ENCODE peak calls at places on chromosome 21, in seven cellular contexts. F is naive thymus-derived CD4-positive, alpha-beta T cell; T is CD4-positive, alpha-beta T cell; I is spleen; R is heart left ventricle; J is SJSA1; U is cardiac muscle cell. D is an unnamed sample. For H3K9me3, the result is how much of the 10 kb centered on the place peaks cover.

GRCh38 chr21:15138475-15138874 is 73.7 kb upstream of the NRIP1 start:
- DNase-seq in R (no peak), T (no peak), J (no peak), U (no peak), F (no peak), I (no peak), D (no peak)

GRCh38 chr21:29342394-29342957 is 43.8 kb downstream of the BACH1 start:
- DNase-seq in U (no peak), F (peak), R (peak), T (no peak), J (peak), I (no peak), D (no peak)

GRCh38 chr21:36859744-36860501 is 106.5 kb downstream of the HLCS start:
- DNase-seq in F (no peak), I (peak), R (peak), J (peak), U (peak), T (no peak), D (no peak)

GRCh38 chr21:16587671-16588379 is 858.0 kb downstream of the USP25 start:
- DNase-seq in F (no peak), J (no peak), U (no peak), R (peak), T (no peak), I (no peak), D (no peak)

GRCh38 chr21:39451332-39452206 is at the start of gene SH3BGR:
- DNase-seq in F (no peak), I (no peak), U (peak), T (no peak), R (peak), J (no peak), D (no peak)

GRCh38 chr21:34204481-34205439 is 131.4 kb downstream of the MRPS6 start:
- DNase-seq in I (no peak), U (no peak), R (no peak), T (no peak), J (no peak), F (no peak), D (no peak)

GRCh38 chr21:25938673-25939395 is 204.1 kb downstream of the GABPA start:
- DNase-seq in R (no peak), I (no peak), U (peak), F (no peak), J (no peak), T (no peak), D (no peak)

GRCh38 chr21:38814126-38815059 is 8.7 kb downstream of the ETS2 start:
- DNase-seq in T (no peak), U (no peak), J (no peak), F (no peak), R (no peak), I (no peak), D (no peak)

GRCh38 chr21:29235714-29236197 is 63.0 kb upstream of the BACH1 start:
- DNase-seq in F (no peak), T (no peak), I (no peak), U (no peak), R (no peak), J (no peak), D (no peak)

GRCh38 chr21:40671721-40672120 is 175.2 kb downstream of the DSCAM start:
- DNase-seq in U (no peak), I (no peak), R (no peak), J (no peak), T (no peak), F (no peak), D (no peak)

GRCh38 chr21:14076143-14076806 is 134.5 kb downstream of the LIPI start:
- DNase-seq in J (peak), F (no peak), I (no peak), U (no peak), R (no peak), T (no peak), D (no peak)

GRCh38 chr21:17002628-17003027 is 510.2 kb upstream of the CXADR start:
- DNase-seq in R (no peak), I (no peak), J (no peak), T (no peak), U (no peak), F (no peak), D (no peak)

GRCh38 chr21:33028271-33028670 is 2.5 kb downstream of the OLIG2 start:
- DNase-seq in I (no peak), J (no peak), T (no peak), F (no peak), R (no peak), U (no peak), D (no peak)

GRCh38 chr21:17763286-17764037 is 55.7 kb downstream of the C21orf91 start:
- DNase-seq in R (no peak), T (no peak), F (no peak), I (no peak), U (no peak), J (no peak), D (no peak)

GRCh38 chr21:10639123-10639522 is 117.7 kb downstream of the TPTE start:
- DNase-seq in R (no peak), U (no peak), F (no peak), T (no peak), I (no peak), J (no peak), D (no peak)
- H3K9me3 ChIP-seq in R (half or more), U (under half), F (under half), T (under half), I (under half), J (under half), D (under half)

GRCh38 chr21:43957128-43957571 is 55.0 kb upstream of the TRAPPC10 start:
- DNase-seq in I (no peak), R (no peak), F (no peak), J (no peak), U (no peak), T (no peak), D (no peak)
- H3K9me3 ChIP-seq in I (under half), R (under half), F (under half), J (under half), U (under half), T (under half), D (under half)

GRCh38 chr21:22827422-22827821 is 1829.2 kb downstream of the NCAM2 start:
- DNase-seq in T (no peak), U (no peak), J (no peak), F (no peak), R (no peak), I (no peak), D (no peak)
- H3K9me3 ChIP-seq in T (under half), U (under half), J (under half), F (under half), R (under half), I (under half), D (under half)

DNA sequence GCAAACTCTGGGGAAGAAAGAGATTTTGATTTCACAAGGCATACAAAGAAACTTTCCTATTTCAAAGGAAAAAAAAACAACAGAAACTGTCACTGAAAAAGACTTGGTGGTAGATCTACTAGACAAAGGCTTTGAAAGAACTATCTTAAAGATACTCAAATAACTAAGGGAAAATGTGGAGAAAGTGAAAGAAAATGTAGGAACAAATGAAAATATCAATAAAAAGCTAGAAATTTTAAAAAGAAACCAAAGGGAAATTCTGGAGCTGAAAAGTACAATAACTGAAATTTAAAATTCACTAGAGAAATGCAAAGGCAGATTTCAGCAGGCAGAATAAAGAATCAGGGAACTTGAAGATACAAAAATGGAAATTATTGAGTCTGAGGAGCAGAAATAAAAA is 6.2 kb downstream of the COL6A2 start:
- DNase-seq in R (no peak), U (no peak), I (no peak), F (no peak), T (no peak), J (no peak), D (no peak)
- H3K9me3 ChIP-seq in R (under half), U (under half), I (half or more), F (under half), T (under half), J (under half), D (under half)

GRCh38 chr21:21973806-21974205 is 975.6 kb downstream of the NCAM2 start:
- DNase-seq in R (no peak), T (no peak), J (no peak), I (no peak), U (peak), F (no peak), D (no peak)
- H3K9me3 ChIP-seq in R (under half), T (under half), J (under half), I (under half), U (under half), F (under half), D (under half)

DNA sequence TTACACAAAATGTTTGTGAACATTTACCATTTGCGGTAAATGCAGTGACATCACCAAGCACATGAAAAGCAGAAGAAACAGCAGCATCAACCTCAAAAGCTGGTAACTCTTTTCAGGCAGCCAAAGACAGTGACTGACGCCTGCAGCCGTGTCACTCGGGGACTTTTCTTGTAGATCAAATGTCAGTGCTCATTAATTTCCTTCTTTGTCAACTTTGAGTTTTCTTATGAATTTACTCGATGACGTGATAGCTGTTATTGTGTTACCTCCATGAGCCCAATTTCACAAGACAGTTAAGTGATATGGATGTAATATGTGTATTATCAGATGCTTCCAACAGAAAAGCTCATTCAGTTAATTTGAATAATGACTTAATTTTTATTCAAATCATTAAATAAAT is 92.4 kb downstream of the RIPK4 start:
- DNase-seq in I (no peak), U (no peak), R (no peak), J (no peak), T (no peak), F (no peak), D (no peak)
- H3K9me3 ChIP-seq in I (under half), U (under half), R (under half), J (under half), T (under half), F (under half), D (under half)

GRCh38 chr21:35508389-35508888 is 459.3 kb upstream of the RUNX1 start:
- DNase-seq in I (peak), U (no peak), R (peak), J (peak), F (no peak), T (no peak), D (no peak)

GRCh38 chr21:35512321-35512720 is 463.2 kb upstream of the RUNX1 start:
- DNase-seq in U (no peak), T (no peak), R (no peak), I (no peak), F (no peak), J (no peak), D (no peak)

GRCh38 chr21:35510294-35510693 is 461.2 kb upstream of the RUNX1 start:
- DNase-seq in F (no peak), R (no peak), J (no peak), I (no peak), T (no peak), U (no peak), D (no peak)

GRCh38 chr21:35509004-35509704 is 460.1 kb upstream of the RUNX1 start:
- DNase-seq in F (no peak), I (no peak), T (no peak), J (no peak), U (no peak), R (no peak), D (no peak)

DNA sequence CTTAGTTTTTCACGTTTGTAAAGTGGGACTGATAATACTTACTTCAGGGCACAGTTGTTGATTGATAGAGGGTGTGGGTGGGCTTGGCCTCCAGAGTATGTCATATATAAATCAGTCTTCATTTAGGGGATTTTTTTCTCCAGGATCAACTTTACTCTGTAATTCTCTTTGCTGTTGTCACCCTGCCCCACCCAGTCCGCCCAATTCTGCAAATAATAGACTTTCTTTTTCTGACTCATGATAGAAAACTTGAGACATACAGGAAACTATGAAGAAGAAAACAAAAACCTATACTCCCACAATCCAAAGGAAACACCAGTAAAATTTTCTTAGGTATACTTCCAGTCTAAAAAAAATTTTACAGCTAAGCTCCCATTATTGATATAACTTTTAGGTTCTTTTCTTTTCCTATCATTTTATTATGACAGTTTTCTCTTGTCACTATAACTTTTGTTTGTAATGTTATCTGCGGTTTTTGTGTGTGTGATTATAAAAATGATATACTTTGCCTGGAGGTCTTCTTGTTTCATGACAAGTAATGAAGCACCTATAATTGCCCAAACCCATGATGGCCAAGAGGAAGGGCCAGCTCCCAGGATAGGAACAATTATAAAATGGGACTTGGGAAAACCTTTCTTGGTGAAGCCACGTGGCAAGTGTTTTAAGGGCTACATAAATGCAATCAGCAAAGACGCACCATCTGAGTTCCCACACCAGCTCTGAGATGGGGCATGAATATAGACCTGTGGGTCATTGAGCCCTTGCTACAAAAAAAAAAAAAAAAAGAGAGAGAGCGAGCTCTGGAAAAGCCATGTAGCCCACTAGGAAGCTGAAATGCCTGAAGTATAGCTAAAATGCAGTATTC is 462.4 kb upstream of the RUNX1 start:
- DNase-seq in I (no peak), T (no peak), R (no peak), F (no peak), J (no peak), U (no peak), D (no peak)
- H3K9me3 ChIP-seq in I (under half), T (under half), R (under half), F (under half), J (under half), U (under half), D (under half)

GRCh38 chr21:22343303-22343702 is 1345.1 kb downstream of the NCAM2 start:
- DNase-seq in J (no peak), U (no peak), I (no peak), R (no peak), T (no peak), F (no peak), D (no peak)

GRCh38 chr21:22346576-22346975 is 1348.4 kb downstream of the NCAM2 start:
- DNase-seq in T (no peak), J (no peak), U (no peak), I (no peak), R (no peak), F (no peak), D (no peak)

GRCh38 chr21:22342855-22343254 is 1344.6 kb downstream of the NCAM2 start:
- DNase-seq in F (no peak), U (no peak), T (no peak), R (no peak), J (no peak), I (no peak), D (no peak)

GRCh38 chr21:22343721-22344120 is 1345.5 kb downstream of the NCAM2 start:
- DNase-seq in F (no peak), I (no peak), T (no peak), U (no peak), J (no peak), R (no peak), D (no peak)

GRCh38 chr21:22345624-22346023 is 1347.4 kb downstream of the NCAM2 start:
- DNase-seq in J (no peak), F (no peak), R (no peak), I (no peak), T (no peak), U (no peak), D (no peak)
- H3K9me3 ChIP-seq in J (under half), F (under half), R (under half), I (under half), T (under half), U (under half), D (under half)

DNA sequence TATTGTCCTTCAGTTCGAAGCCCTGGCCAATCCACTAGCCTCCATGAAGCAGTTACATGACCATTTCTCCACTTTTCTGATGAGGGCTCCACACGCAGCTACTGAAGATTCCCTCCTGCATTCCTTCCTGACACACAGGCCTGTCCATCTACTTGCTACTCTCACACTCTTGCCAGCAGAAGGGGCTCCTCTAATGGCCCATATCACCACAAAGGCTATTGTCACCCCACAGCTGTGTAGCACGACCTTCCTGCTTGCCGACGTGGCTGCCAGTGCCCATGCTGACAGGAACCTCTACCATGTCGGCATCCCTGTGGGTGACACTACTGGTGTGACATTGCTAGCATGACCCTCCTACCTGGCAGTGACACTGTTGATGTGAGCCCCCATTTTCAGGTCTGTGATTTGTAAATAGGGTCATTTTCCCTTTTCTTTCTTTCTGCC is 1528.6 kb upstream of the TPTE start:
- DNase-seq in F (no peak), T (no peak), J (no peak), I (no peak), U (no peak), R (no peak), D (no peak)
- H3K9me3 ChIP-seq in F (under half), T (under half), J (under half), I (under half), U (under half), R (half or more), D (under half)